ENCODE peak calls at places on chromosome 11, in four cellular contexts. K is spleen; P is effector CD4-positive, alpha-beta T cell; W is stimulated activated CD8-positive, alpha-beta memory T cell treated with anti-CD3 and anti-CD28 coated beads, Interleukin-15, amount 100 ng/mL, for 1 hour. Q is an unnamed sample.

GRCh38 chr11:111097191-111097590 is 148.3 kb upstream of the POU2AF2 start:
- DNase-seq in P (no peak), K (no peak), W (no peak), Q (no peak)

GRCh38 chr11:95418916-95419315 is 187.9 kb upstream of the SESN3 start:
- DNase-seq in K (no peak), W (no peak), P (no peak), Q (no peak)

GRCh38 chr11:10936999-10937398 is 79.1 kb upstream of the ZBED5 start:
- DNase-seq in W (no peak), P (no peak), K (no peak), Q (no peak)

GRCh38 chr11:59069082-59069481 is 17.0 kb upstream of the GLYATL1B start:
- DNase-seq in K (no peak), W (no peak), P (no peak), Q (no peak)

GRCh38 chr11:121328967-121329653 is 36.5 kb downstream of the SC5D start:
- DNase-seq in P (no peak), W (no peak), K (no peak), Q (no peak)

GRCh38 chr11:62119569-62119968 is 4.2 kb upstream of the INCENP start:
- DNase-seq in P (no peak), K (no peak), W (no peak), Q (no peak)

GRCh38 chr11:115942043-115942442 is 437.8 kb upstream of the CADM1 start:
- DNase-seq in P (no peak), K (no peak), W (no peak), Q (no peak)

GRCh38 chr11:20367313-20367948 is 3.9 kb downstream of the HTATIP2 start:
- DNase-seq in K (no peak), W (peak), P (no peak), Q (no peak)

GRCh38 chr11:22957890-22958289 is 97.6 kb upstream of the CCDC179 start:
- DNase-seq in W (no peak), K (no peak), P (no peak), Q (no peak)

GRCh38 chr11:10326080-10326964 is 21.4 kb downstream of the ADM start:
- DNase-seq in W (no peak), P (no peak), K (no peak), Q (no peak)

GRCh38 chr11:18844753-18845367 is 53.3 kb upstream of the PTPN5 start:
- DNase-seq in K (no peak), P (no peak), W (no peak), Q (no peak)

Q was measured in thoracic aorta.